ENCODE peak calls at places on chromosomes 4 and X, in eight cellular contexts. N is tibial artery; S is RPMI7951; D is stimulated activated naive CD8-positive, alpha-beta T cell treated with anti-CD3 and anti-CD28 coated beads, Interleukin-15, Interleukin-2, amounts not matched to agents 100 U/mL and 50 U/mL, for 24 hours; B is activated T-helper 1 cell treated with anti-CD3 and anti-CD28 coated beads, Interleukin-2, amount 50 U/mL, for 16 hours; I is smooth muscle cell of the brain vasculature; C is NCI-H1105; Z is naive thymus-derived CD4-positive, alpha-beta T cell. Q is an unnamed sample.

GRCh38 chr4:72767903-72768817 is 199.1 kb upstream of the ADAMTS3 start:
- DNase-seq in N (no peak), S (peak; percentile 40), D (no peak), B (no peak), I (peak; percentile 9), C (no peak), Z (no peak), Q (no peak)

GRCh38 chr4:83328486-83328885 is 6.2 kb downstream of the HPSE start:
- DNase-seq in N (no peak), S (peak; percentile 13), D (no peak), B (no peak), I (no peak), C (no peak), Z (no peak), Q (no peak)

GRCh38 chrX:16845686-16846085 is 24.5 kb downstream of the RBBP7 start:
- DNase-seq in N (no peak), S (no peak), D (no peak), B (no peak), I (no peak), C (no peak), Z (no peak), Q (no peak)

GRCh38 chrX:149456476-149457245 is 48.4 kb downstream of the IDS start:
- DNase-seq in N (no peak), S (no peak), D (no peak), B (no peak), I (no peak), C (peak; percentile 34), Z (no peak), Q (no peak)

GRCh38 chr4:158172558-158173258 is at the start of gene GASK1B:
- DNase-seq in N (peak; percentile 50), S (peak; percentile 54), D (no peak), B (no peak), I (peak; percentile 43), C (peak; percentile 19), Z (no peak), Q (no peak)

GRCh38 chr4:127141857-127142256 is 490.9 kb upstream of the INTU start:
- DNase-seq in N (peak; percentile 26), S (peak; percentile 12), D (no peak), B (no peak), I (no peak), C (no peak), Z (no peak), Q (no peak)

GRCh38 chr4:129429566-129430339 is 333.8 kb downstream of the C4orf33 start:
- DNase-seq in N (no peak), S (peak; percentile 15), D (no peak), B (no peak), I (no peak), C (no peak), Z (no peak), Q (no peak)

GRCh38 chr4:38132140-38132673 is 172.0 kb downstream of the PTTG2 start:
- DNase-seq in N (peak; percentile 66), S (peak; percentile 91), D (peak; percentile 67), B (peak; percentile 15), I (peak; percentile 95), C (no peak), Z (peak; percentile 76), Q (peak; percentile 26)

GRCh38 chr4:113057891-113058290 is 8.4 kb downstream of the ANK2 start:
- DNase-seq in N (no peak), S (peak; percentile 29), D (no peak), B (no peak), I (no peak), C (no peak), Z (no peak), Q (no peak)

GRCh38 chr4:114807357-114807756 is 208.8 kb downstream of the UGT8 start:
- DNase-seq in N (no peak), S (no peak), D (no peak), B (no peak), I (no peak), C (no peak), Z (no peak), Q (no peak)

GRCh38 chr4:152138451-152138850 is 377.6 kb upstream of the GATB start:
- DNase-seq in N (no peak), S (peak; percentile 32), D (no peak), B (no peak), I (no peak), C (no peak), Z (peak; percentile 51), Q (no peak)